ENCODE peak calls at places on chromosome 14, in four cellular contexts. N, K, X and C are unnamed samples.

GRCh38 chr14:84225243-84225642 is 1304.7 kb upstream of the FLRT2 start:
- DNase-seq in N (no peak), K (no peak), X (peak), C (no peak)

GRCh38 chr14:56044196-56044595 is 74.0 kb upstream of the PELI2 start:
- DNase-seq in N (no peak), K (no peak), X (no peak), C (peak)

GRCh38 chr14:32559048-32559447 is 229.9 kb downstream of the AKAP6 start:
- DNase-seq in N (no peak), K (no peak), X (no peak), C (peak)

GRCh38 chr14:75654127-75654732 is 6.4 kb downstream of the ERG28 start:
- DNase-seq in N (peak), K (peak), X (peak), C (peak)

GRCh38 chr14:22448035-22448904 is 140.8 kb downstream of the DAD1 start:
- DNase-seq in N (no peak), K (peak), X (no peak), C (peak)

GRCh38 chr14:78737606-78738005 is 567.4 kb downstream of the NRXN3 start:
- DNase-seq in N (no peak), K (no peak), X (no peak), C (no peak)

GRCh38 chr14:42480235-42480634 is 873.6 kb downstream of the LRFN5 start:
- DNase-seq in N (no peak), K (no peak), X (no peak), C (no peak)

GRCh38 chr14:77195766-77196165 is 14.2 kb downstream of the TMEM63C start:
- DNase-seq in N (no peak), K (no peak), X (no peak), C (no peak)

GRCh38 chr14:74510211-74510931 is 16.8 kb downstream of the ISCA2 start:
- DNase-seq in N (no peak), K (peak), X (no peak), C (no peak)

GRCh38 chr14:69845787-69846186 is 33.4 kb upstream of the SMOC1 start:
- DNase-seq in N (no peak), K (peak), X (no peak), C (peak)

GRCh38 chr14:34711169-34711568 is 3.2 kb downstream of the CFL2 start:
- DNase-seq in N (no peak), K (peak), X (no peak), C (peak)

GRCh38 chr14:37598085-37598972 is 2.9 kb downstream of the TTC6 start:
- DNase-seq in N (no peak), K (no peak), X (no peak), C (no peak)

GRCh38 chr14:78605065-78605762 is 435.0 kb downstream of the NRXN3 start:
- DNase-seq in N (no peak), K (no peak), X (no peak), C (peak)

GRCh38 chr14:54803396-54803795 is 99.2 kb downstream of the GCH1 start:
- DNase-seq in N (no peak), K (no peak), X (no peak), C (peak)

GRCh38 chr14:59363545-59364226 is 101.5 kb downstream of the GPR135 start:
- DNase-seq in N (no peak), K (peak), X (no peak), C (peak)

GRCh38 chr14:32702571-32702970 is 236.1 kb upstream of the NPAS3 start:
- DNase-seq in N (no peak), K (peak), X (peak), C (peak)

GRCh38 chr14:104143521-104144452 is 5.4 kb downstream of the KIF26A start:
- DNase-seq in N (no peak), K (no peak), X (no peak), C (no peak)

GRCh38 chr14:31951638-31951964 is 125.5 kb upstream of the ARHGAP5 start:
- DNase-seq in N (no peak), K (no peak), X (no peak), C (no peak)

GRCh38 chr14:54711812-54712211 is 144.9 kb downstream of the SAMD4A start:
- DNase-seq in N (no peak), K (no peak), X (no peak), C (no peak)

GRCh38 chr14:56482306-56482705 is 97.3 kb upstream of the TMEM260 start:
- DNase-seq in N (no peak), K (peak), X (no peak), C (peak)

GRCh38 chr14:106845286-106846087 is 1319.1 kb downstream of the TMEM121 start:
- DNase-seq in N (peak), K (no peak), X (no peak), C (peak)

GRCh38 chr14:55160989-55161388 is 30.4 kb downstream of the DLGAP5 start:
- DNase-seq in N (peak), K (no peak), X (no peak), C (peak)

GRCh38 chr14:100067971-100068959 is 3.0 kb downstream of the EVL start:
- DNase-seq in N (peak), K (peak), X (peak), C (peak)

GRCh38 chr14:37165794-37166193 is 6.6 kb downstream of the SLC25A21 start:
- DNase-seq in N (no peak), K (no peak), X (no peak), C (no peak)

GRCh38 chr14:35438910-35439713 is 34.6 kb upstream of the NFKBIA start:
- DNase-seq in N (peak), K (peak), X (no peak), C (peak)

GRCh38 chr14:100979079-100979478 is 75.6 kb upstream of the RTL1 start:
- DNase-seq in N (no peak), K (no peak), X (no peak), C (no peak)

GRCh38 chr14:34792593-34792992 is 78.2 kb upstream of the CFL2 start:
- DNase-seq in N (peak), K (no peak), X (no peak), C (no peak)

GRCh38 chr14:98252819-98253218 is 1019.2 kb downstream of the BCL11B start:
- DNase-seq in N (no peak), K (no peak), X (no peak), C (no peak)

GRCh38 chr14:55512421-55512820 is 67.6 kb upstream of the KTN1 start:
- DNase-seq in N (no peak), K (no peak), X (no peak), C (no peak)

GRCh38 chr14:60893916-60894315 is 87.0 kb downstream of the TRMT5 start:
- DNase-seq in N (no peak), K (no peak), X (no peak), C (no peak)

GRCh38 chr14:100042328-100042727 is 22.9 kb upstream of the EVL start:
- DNase-seq in N (peak), K (no peak), X (no peak), C (no peak)

GRCh38 chr14:51922624-51923023 is 62.2 kb downstream of the GNG2 start:
- DNase-seq in N (no peak), K (no peak), X (no peak), C (no peak)

GRCh38 chr14:104138891-104139459 is 588 bp downstream of the KIF26A start:
- DNase-seq in N (no peak), K (no peak), X (no peak), C (no peak)

GRCh38 chr14:100241279-100241678 is 2.3 kb downstream of the YY1 start:
- DNase-seq in N (no peak), K (no peak), X (no peak), C (no peak)

GRCh38 chr14:68451676-68452387 is 341.0 kb downstream of the ZFP36L1 start:
- DNase-seq in N (no peak), K (no peak), X (peak), C (no peak)

GRCh38 chr14:65035049-65035448 is 48.4 kb downstream of the FNTB start:
- DNase-seq in N (no peak), K (no peak), X (no peak), C (no peak)

GRCh38 chr14:88189840-88190191 is 133.3 kb downstream of the KCNK10 start:
- DNase-seq in N (no peak), K (no peak), X (no peak), C (no peak)